ENCODE peak calls at places on chromosomes 12 and 14, in eight cellular contexts. One of them, this sample, is unnamed.

GRCh38 chr12:47837190-47838171 is 17.8 kb upstream of the HDAC7 start:
- DNase-seq in stimulated activated CD8-positive, alpha-beta memory T cell treated with anti-CD3 and anti-CD28 coated beads, Interleukin-2, amount 100 ng/mL, for 1 hour: peak; percentile 50
- DNase-seq in GM12891: no peak
- DNase-seq in PC-3: peak; percentile 89
- DNase-seq in OCI-M1: peak; percentile 80
- DNase-seq in T-helper 2 cell: peak; percentile 40
- DNase-seq in HTR-8/SVneo: peak; percentile 72
- DNase-seq in iPS-NIHi11: peak; percentile 82
- DNase-seq in this sample: peak; percentile 52

GRCh38 chr12:62123721-62124203 is 136.4 kb upstream of the USP15 start:
- DNase-seq in PC-3: peak; percentile 57
- DNase-seq in stimulated activated CD8-positive, alpha-beta memory T cell treated with anti-CD3 and anti-CD28 coated beads, Interleukin-2, amount 100 ng/mL, for 1 hour: no peak
- DNase-seq in GM12891: no peak
- DNase-seq in T-helper 2 cell: no peak
- DNase-seq in HTR-8/SVneo: peak; percentile 5
- DNase-seq in iPS-NIHi11: peak; percentile 63
- DNase-seq in OCI-M1: peak; percentile 72
- DNase-seq in this sample: peak; percentile 15

GRCh38 chr12:122023339-122024131 is 1.9 kb downstream of the BCL7A start:
- DNase-seq in GM12891: no peak
- DNase-seq in PC-3: peak; percentile 92
- DNase-seq in OCI-M1: no peak
- DNase-seq in iPS-NIHi11: peak; percentile 64
- DNase-seq in stimulated activated CD8-positive, alpha-beta memory T cell treated with anti-CD3 and anti-CD28 coated beads, Interleukin-2, amount 100 ng/mL, for 1 hour: no peak
- DNase-seq in HTR-8/SVneo: peak; percentile 50
- DNase-seq in T-helper 2 cell: no peak
- DNase-seq in this sample: no peak

GRCh38 chr14:76920572-76921175 is 94.5 kb downstream of the LRRC74A start:
- DNase-seq in HTR-8/SVneo: no peak
- DNase-seq in T-helper 2 cell: no peak
- DNase-seq in iPS-NIHi11: peak; percentile 39
- DNase-seq in OCI-M1: no peak
- DNase-seq in stimulated activated CD8-positive, alpha-beta memory T cell treated with anti-CD3 and anti-CD28 coated beads, Interleukin-2, amount 100 ng/mL, for 1 hour: no peak
- DNase-seq in GM12891: no peak
- DNase-seq in PC-3: no peak
- DNase-seq in this sample: no peak

GRCh38 chr12:124683330-124683662 is 115.9 kb upstream of the NCOR2 start:
- DNase-seq in OCI-M1: no peak
- DNase-seq in iPS-NIHi11: no peak
- DNase-seq in GM12891: no peak
- DNase-seq in T-helper 2 cell: no peak
- DNase-seq in stimulated activated CD8-positive, alpha-beta memory T cell treated with anti-CD3 and anti-CD28 coated beads, Interleukin-2, amount 100 ng/mL, for 1 hour: no peak
- DNase-seq in PC-3: peak; percentile 90
- DNase-seq in HTR-8/SVneo: no peak
- DNase-seq in this sample: no peak

GRCh38 chr12:110765144-110765543 is 22.5 kb upstream of the PPP1CC start:
- DNase-seq in GM12891: no peak
- DNase-seq in PC-3: no peak
- DNase-seq in iPS-NIHi11: no peak
- DNase-seq in HTR-8/SVneo: no peak
- DNase-seq in T-helper 2 cell: no peak
- DNase-seq in OCI-M1: no peak
- DNase-seq in stimulated activated CD8-positive, alpha-beta memory T cell treated with anti-CD3 and anti-CD28 coated beads, Interleukin-2, amount 100 ng/mL, for 1 hour: no peak
- DNase-seq in this sample: no peak

GRCh38 chr12:97886548-97887176 is 424.1 kb downstream of the RMST start:
- DNase-seq in GM12891: no peak
- DNase-seq in stimulated activated CD8-positive, alpha-beta memory T cell treated with anti-CD3 and anti-CD28 coated beads, Interleukin-2, amount 100 ng/mL, for 1 hour: no peak
- DNase-seq in OCI-M1: no peak
- DNase-seq in PC-3: no peak
- DNase-seq in iPS-NIHi11: no peak
- DNase-seq in T-helper 2 cell: no peak
- DNase-seq in HTR-8/SVneo: no peak
- DNase-seq in this sample: no peak

GRCh38 chr12:26188132-26188531 is 7.2 kb upstream of the SSPN start:
- DNase-seq in PC-3: peak; percentile 61
- DNase-seq in HTR-8/SVneo: no peak
- DNase-seq in T-helper 2 cell: no peak
- DNase-seq in iPS-NIHi11: no peak
- DNase-seq in OCI-M1: peak; percentile 55
- DNase-seq in stimulated activated CD8-positive, alpha-beta memory T cell treated with anti-CD3 and anti-CD28 coated beads, Interleukin-2, amount 100 ng/mL, for 1 hour: no peak
- DNase-seq in GM12891: no peak
- DNase-seq in this sample: no peak

GRCh38 chr14:63248211-63248610 is 44.0 kb downstream of the RHOJ start:
- DNase-seq in iPS-NIHi11: no peak
- DNase-seq in GM12891: no peak
- DNase-seq in T-helper 2 cell: no peak
- DNase-seq in HTR-8/SVneo: peak; percentile 64
- DNase-seq in stimulated activated CD8-positive, alpha-beta memory T cell treated with anti-CD3 and anti-CD28 coated beads, Interleukin-2, amount 100 ng/mL, for 1 hour: no peak
- DNase-seq in PC-3: no peak
- DNase-seq in OCI-M1: no peak
- DNase-seq in this sample: no peak

GRCh38 chr12:44551631-44552030 is 324.5 kb downstream of the NELL2 start:
- DNase-seq in HTR-8/SVneo: no peak
- DNase-seq in T-helper 2 cell: no peak
- DNase-seq in OCI-M1: peak; percentile 15
- DNase-seq in stimulated activated CD8-positive, alpha-beta memory T cell treated with anti-CD3 and anti-CD28 coated beads, Interleukin-2, amount 100 ng/mL, for 1 hour: no peak
- DNase-seq in iPS-NIHi11: no peak
- DNase-seq in GM12891: no peak
- DNase-seq in PC-3: no peak
- DNase-seq in this sample: no peak

GRCh38 chr12:115973066-115973465 is 304.4 kb downstream of the MED13L start:
- DNase-seq in OCI-M1: no peak
- DNase-seq in PC-3: no peak
- DNase-seq in stimulated activated CD8-positive, alpha-beta memory T cell treated with anti-CD3 and anti-CD28 coated beads, Interleukin-2, amount 100 ng/mL, for 1 hour: no peak
- DNase-seq in T-helper 2 cell: no peak
- DNase-seq in iPS-NIHi11: no peak
- DNase-seq in GM12891: no peak
- DNase-seq in HTR-8/SVneo: no peak
- DNase-seq in this sample: no peak

GRCh38 chr12:117189725-117190209 is 503 bp downstream of the FBXO21 start:
- DNase-seq in OCI-M1: peak; percentile 43
- DNase-seq in stimulated activated CD8-positive, alpha-beta memory T cell treated with anti-CD3 and anti-CD28 coated beads, Interleukin-2, amount 100 ng/mL, for 1 hour: peak; percentile 15
- DNase-seq in PC-3: peak; percentile 36
- DNase-seq in GM12891: peak; percentile 37
- DNase-seq in HTR-8/SVneo: peak; percentile 21
- DNase-seq in iPS-NIHi11: peak; percentile 61
- DNase-seq in T-helper 2 cell: peak; percentile 14
- DNase-seq in this sample: peak; percentile 14

GRCh38 chr12:11884661-11885060 is 186.1 kb upstream of the BCL2L14 start:
- DNase-seq in GM12891: no peak
- DNase-seq in OCI-M1: no peak
- DNase-seq in iPS-NIHi11: no peak
- DNase-seq in HTR-8/SVneo: no peak
- DNase-seq in T-helper 2 cell: no peak
- DNase-seq in PC-3: peak; percentile 62
- DNase-seq in stimulated activated CD8-positive, alpha-beta memory T cell treated with anti-CD3 and anti-CD28 coated beads, Interleukin-2, amount 100 ng/mL, for 1 hour: no peak
- DNase-seq in this sample: no peak

GRCh38 chr12:111642681-111643427 is 42.9 kb downstream of the BRAP start:
- DNase-seq in T-helper 2 cell: no peak
- DNase-seq in stimulated activated CD8-positive, alpha-beta memory T cell treated with anti-CD3 and anti-CD28 coated beads, Interleukin-2, amount 100 ng/mL, for 1 hour: no peak
- DNase-seq in GM12891: no peak
- DNase-seq in OCI-M1: no peak
- DNase-seq in HTR-8/SVneo: no peak
- DNase-seq in PC-3: no peak
- DNase-seq in iPS-NIHi11: no peak
- DNase-seq in this sample: no peak

GRCh38 chr14:92785601-92786426 is 8.3 kb upstream of the GOLGA5 start:
- DNase-seq in T-helper 2 cell: no peak
- DNase-seq in HTR-8/SVneo: peak; percentile 25
- DNase-seq in iPS-NIHi11: no peak
- DNase-seq in stimulated activated CD8-positive, alpha-beta memory T cell treated with anti-CD3 and anti-CD28 coated beads, Interleukin-2, amount 100 ng/mL, for 1 hour: no peak
- DNase-seq in OCI-M1: peak; percentile 85
- DNase-seq in PC-3: peak; percentile 53
- DNase-seq in GM12891: no peak
- DNase-seq in this sample: no peak

This sample was measured in T follicular helper cell.